ENCODE peak calls at places on chromosomes 16 and 17, in four cellular contexts. G, M, Z and W are unnamed samples.

GRCh38 chr17:41326173-41327145 is 10.9 kb upstream of the KRTAP17-1 start:
- DNase-seq in G (no peak), M (no peak), Z (no peak), W (no peak)

GRCh38 chr17:79431175-79431574 is 179.7 kb downstream of the RBFOX3 start:
- DNase-seq in G (no peak), Z (no peak), M (no peak), W (no peak)

GRCh38 chr17:51455931-51456330 is 195.6 kb downstream of the UTP18 start:
- DNase-seq in Z (no peak), G (no peak), M (no peak), W (no peak)

GRCh38 chr17:51336112-51336822 is 75.9 kb downstream of the UTP18 start:
- DNase-seq in G (no peak), Z (no peak), M (no peak), W (no peak)

GRCh38 chr17:15981208-15981607 is 18.3 kb downstream of the ZSWIM7 start:
- DNase-seq in M (no peak), G (no peak), Z (no peak), W (no peak)

GRCh38 chr17:79784353-79785016 is 6.5 kb downstream of the CBX2 start:
- DNase-seq in Z (no peak), G (no peak), M (no peak), W (no peak)

GRCh38 chr17:1861391-1862010 is 31.7 kb downstream of the RPA1 start:
- DNase-seq in G (no peak), M (no peak), Z (no peak), W (no peak)

GRCh38 chr17:17109896-17110295 is 67.6 kb downstream of the MPRIP start:
- DNase-seq in G (no peak), Z (no peak), M (no peak), W (no peak)

GRCh38 chr16:19418200-19418599 is 517 bp downstream of the TMC5 start:
- DNase-seq in M (no peak), Z (no peak), G (no peak), W (no peak)

GRCh38 chr16:19415918-19416317 is 1.8 kb upstream of the TMC5 start:
- DNase-seq in G (no peak), Z (no peak), M (no peak), W (no peak)

GRCh38 chr16:19411298-19411697 is 6.4 kb upstream of the TMC5 start:
- DNase-seq in Z (no peak), G (no peak), M (no peak), W (no peak)

GRCh38 chr16:19417640-19418039 is at the start of gene TMC5:
- DNase-seq in Z (no peak), M (no peak), G (peak; percentile 15), W (no peak)

DNA sequence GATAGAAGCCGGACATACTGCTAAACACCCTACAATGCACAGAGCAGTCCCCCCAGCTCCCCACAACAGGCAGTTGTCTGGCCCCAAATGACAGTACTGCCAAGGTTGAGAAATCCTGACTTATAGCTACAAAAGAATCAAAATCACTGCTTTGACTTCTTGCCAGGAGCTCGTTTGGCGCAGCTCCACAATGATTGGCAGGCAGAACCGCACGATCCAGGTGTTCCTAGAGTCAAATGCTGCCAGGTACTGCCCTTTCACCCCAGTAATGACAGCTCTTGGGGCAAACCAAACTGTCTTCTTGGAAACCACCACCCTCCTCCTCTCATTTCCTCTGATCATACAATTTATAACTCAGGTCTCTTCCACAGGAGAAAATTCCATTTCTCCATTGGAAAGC is 2.2 kb upstream of the TMC5 start:
- DNase-seq in G (no peak), M (no peak), Z (no peak), W (no peak)
- TF ChIP-seq FOSL1 in G (no peak), M (no peak), Z (no peak), W (no peak)

GRCh38 chr17:6069611-6070279 is 434 bp upstream of the WSCD1 start:
- DNase-seq in Z (no peak), G (no peak), M (no peak), W (no peak)
- TF ChIP-seq FOSL1 in Z (no peak), G (no peak), M (no peak), W (no peak)

GRCh38 chr17:68431661-68432071 is 25.6 kb downstream of the WIPI1 start:
- DNase-seq in M (peak; percentile 39), Z (no peak), G (peak; percentile 41), W (peak; percentile 25)
- TF ChIP-seq FOSL1 in M (no peak), Z (no peak), G (no peak), W (no peak)

GRCh38 chr17:66283971-66284370 is 18.4 kb upstream of the PRKCA start:
- DNase-seq in M (no peak), G (no peak), Z (no peak), W (no peak)
- TF ChIP-seq FOSL1 in M (no peak), G (no peak), Z (no peak), W (no peak)

GRCh38 chr16:49200223-49200820 is 81.3 kb downstream of the CBLN1 start:
- DNase-seq in G (no peak), M (no peak), Z (no peak), W (no peak)
- TF ChIP-seq FOSL1 in G (no peak), M (no peak), Z (no peak), W (no peak)

GRCh38 chr16:23072084-23072599 is 77.1 kb downstream of the USP31 start:
- DNase-seq in Z (no peak), G (no peak), M (no peak), W (no peak)
- TF ChIP-seq FOSL1 in Z (no peak), G (no peak), M (no peak), W (no peak)

DNA sequence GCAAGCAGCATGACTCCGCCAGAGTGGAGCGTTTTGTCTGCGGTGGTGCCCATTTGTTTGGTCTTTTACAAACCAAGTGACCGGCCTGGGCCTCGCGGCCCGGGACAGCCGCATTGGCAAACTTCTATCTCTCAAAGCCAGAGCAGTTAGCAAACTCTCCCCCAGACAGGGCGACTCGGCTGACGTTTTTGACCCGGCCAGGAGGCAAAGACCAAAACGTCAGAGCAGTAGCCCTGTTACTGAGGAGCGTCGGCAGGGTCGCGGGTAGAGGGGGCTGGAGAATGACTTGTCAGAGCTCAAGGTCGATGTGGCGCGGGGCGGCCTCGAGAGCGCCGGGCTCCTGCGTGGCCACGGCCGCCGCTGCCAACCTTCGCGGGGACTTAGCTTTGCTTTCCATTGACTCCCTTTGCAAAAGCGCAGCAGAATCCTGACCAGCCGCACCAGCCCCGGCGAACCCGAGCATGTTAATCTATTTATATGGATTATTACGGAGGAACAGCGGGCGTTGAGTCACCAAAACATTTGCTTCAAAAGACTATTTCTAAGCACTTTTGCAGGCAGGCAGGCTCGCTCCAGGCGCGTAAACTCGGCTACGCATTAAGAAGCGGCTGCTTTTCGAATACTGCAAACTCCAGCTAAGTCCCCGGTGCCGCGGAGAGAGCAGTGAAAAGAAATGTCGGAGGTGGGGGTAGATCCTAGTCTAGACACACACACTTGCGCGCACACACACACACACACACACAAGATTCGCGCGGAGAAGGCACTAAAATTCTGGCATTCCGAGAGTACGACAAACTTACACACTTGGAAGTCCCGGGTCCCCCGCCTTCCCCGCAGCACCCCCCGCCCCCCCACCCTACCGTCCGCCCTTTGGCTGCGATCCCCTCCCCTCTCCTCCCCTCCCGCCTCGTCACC is 600 bp upstream of the SOX9 start:
- DNase-seq in M (peak; percentile 64), Z (no peak), G (no peak), W (peak; percentile 79)
- TF ChIP-seq FOSL1 in M (no peak), Z (no peak), G (no peak), W (no peak)

DNA sequence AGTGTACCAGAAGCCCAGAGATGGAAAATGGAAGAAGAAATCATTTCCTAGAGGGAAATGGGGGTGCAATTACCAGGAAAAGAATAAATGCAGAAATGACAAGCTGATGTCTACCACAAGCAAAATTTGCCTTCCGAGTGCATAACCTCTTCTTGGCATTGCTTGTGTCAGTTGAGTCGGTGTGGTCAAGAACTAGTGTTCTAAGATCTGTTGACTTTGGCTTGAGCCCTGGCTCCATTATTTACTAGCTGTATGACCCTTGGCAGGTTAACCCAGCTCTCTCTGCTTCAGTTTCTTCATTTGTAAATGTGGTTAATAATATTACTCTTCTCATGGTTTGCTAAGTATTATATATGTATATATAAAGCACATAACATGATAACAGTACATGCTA is 273.0 kb upstream of the IRX5 start:
- DNase-seq in G (no peak), Z (no peak), M (no peak), W (no peak)
- TF ChIP-seq FOSL1 in G (no peak), Z (no peak), M (no peak), W (no peak)

GRCh38 chr17:48753794-48754499 is 25.4 kb upstream of the HOXB13 start:
- DNase-seq in Z (no peak), G (no peak), M (no peak), W (no peak)
- TF ChIP-seq FOSL1 in Z (no peak), G (no peak), M (no peak), W (no peak)

DNA sequence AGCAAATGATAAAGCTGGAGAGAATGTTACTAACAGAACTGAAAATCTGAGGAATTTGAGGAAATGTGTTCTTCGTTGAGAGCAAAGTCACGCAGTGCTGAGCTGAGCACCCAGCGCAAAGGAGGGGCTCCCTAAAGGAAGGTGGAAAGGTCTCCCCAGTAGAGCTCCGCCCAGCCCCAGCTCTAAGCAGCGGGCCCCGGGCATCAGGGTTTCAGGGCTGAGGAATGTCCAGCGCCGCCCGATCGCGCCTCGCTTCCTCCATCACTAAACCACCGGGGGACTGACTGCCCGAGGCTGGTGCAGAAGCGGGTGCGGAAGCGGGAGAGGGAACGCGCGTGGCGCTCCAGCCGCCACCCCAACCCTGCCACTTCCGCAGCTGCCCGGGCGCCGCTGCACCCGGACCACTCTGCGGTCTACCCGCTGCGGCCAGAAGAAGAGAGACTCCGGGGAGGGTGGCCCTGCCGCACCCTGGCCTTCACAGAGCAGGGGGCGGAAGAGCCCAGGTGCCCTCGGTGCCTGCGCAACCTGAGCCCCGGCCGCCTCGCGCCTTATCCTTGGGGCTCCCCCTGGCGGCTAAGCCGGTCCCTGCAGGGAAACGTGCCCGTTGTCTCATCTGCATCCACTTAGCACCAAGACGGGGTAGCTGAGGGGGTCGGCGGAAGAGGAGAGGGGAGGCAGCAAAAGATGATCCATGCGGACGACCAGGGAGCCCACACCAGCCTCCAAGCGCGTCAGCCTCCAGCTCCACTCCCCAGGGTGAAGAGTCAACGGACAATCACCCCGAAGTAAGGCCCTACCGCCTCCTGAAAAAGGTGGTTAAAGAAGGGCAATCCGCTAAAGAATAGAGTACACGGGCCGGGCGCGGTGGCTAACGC is 12.4 kb upstream of the GUCY2D start:
- DNase-seq in Z (peak; percentile 83), G (peak; percentile 82), M (peak; percentile 63), W (peak; percentile 44)
- TF ChIP-seq FOSL1 in Z (no peak), G (no peak), M (no peak), W (peak; percentile 15)